ENCODE peak calls at places on chromosomes 12 and 14, in nine cellular contexts. One of them, this sample, is unnamed.

GRCh38 chr12:57964421-57964820 is 23.1 kb downstream of the ATP23 start:
- DNase-seq in NCI-H1092 treated with DMSO at 0.1 percent for 48 hours: no peak
- DNase-seq in heart right ventricle: no peak
- DNase-seq in HCT116: no peak
- DNase-seq in effector memory CD8-positive, alpha-beta T cell: no peak
- DNase-seq in skeletal muscle cell: no peak
- DNase-seq in head of caudate nucleus: no peak
- DNase-seq in fibroblast of mammary gland: no peak
- DNase-seq in M059J: peak
- DNase-seq in this sample: no peak

GRCh38 chr12:67919406-67919805 is 69.8 kb upstream of the IFNG-AS1 start:
- DNase-seq in M059J: peak
- DNase-seq in effector memory CD8-positive, alpha-beta T cell: no peak
- DNase-seq in skeletal muscle cell: no peak
- DNase-seq in fibroblast of mammary gland: peak
- DNase-seq in head of caudate nucleus: no peak
- DNase-seq in HCT116: no peak
- DNase-seq in NCI-H1092 treated with DMSO at 0.1 percent for 48 hours: no peak
- DNase-seq in heart right ventricle: no peak
- DNase-seq in this sample: no peak

GRCh38 chr12:107014050-107014449 is 27.1 kb upstream of the MTERF2 start:
- DNase-seq in HCT116: peak
- DNase-seq in head of caudate nucleus: no peak
- DNase-seq in fibroblast of mammary gland: no peak
- DNase-seq in heart right ventricle: no peak
- DNase-seq in M059J: peak
- DNase-seq in effector memory CD8-positive, alpha-beta T cell: no peak
- DNase-seq in skeletal muscle cell: no peak
- DNase-seq in NCI-H1092 treated with DMSO at 0.1 percent for 48 hours: no peak
- DNase-seq in this sample: no peak

GRCh38 chr14:93033983-93034670 is 81.6 kb downstream of the ITPK1 start:
- DNase-seq in head of caudate nucleus: peak
- DNase-seq in skeletal muscle cell: no peak
- DNase-seq in effector memory CD8-positive, alpha-beta T cell: peak
- DNase-seq in heart right ventricle: no peak
- DNase-seq in HCT116: no peak
- DNase-seq in fibroblast of mammary gland: no peak
- DNase-seq in M059J: no peak
- DNase-seq in NCI-H1092 treated with DMSO at 0.1 percent for 48 hours: no peak
- DNase-seq in this sample: peak

GRCh38 chr12:7994731-7995205 is 37.7 kb upstream of the FOXJ2 start:
- DNase-seq in M059J: peak
- DNase-seq in NCI-H1092 treated with DMSO at 0.1 percent for 48 hours: no peak
- DNase-seq in fibroblast of mammary gland: peak
- DNase-seq in effector memory CD8-positive, alpha-beta T cell: no peak
- DNase-seq in skeletal muscle cell: peak
- DNase-seq in head of caudate nucleus: no peak
- DNase-seq in heart right ventricle: no peak
- DNase-seq in HCT116: no peak
- DNase-seq in this sample: no peak

GRCh38 chr12:132279184-132279889 is 50.1 kb downstream of the GALNT9 start:
- DNase-seq in M059J: peak
- DNase-seq in NCI-H1092 treated with DMSO at 0.1 percent for 48 hours: no peak
- DNase-seq in heart right ventricle: peak
- DNase-seq in skeletal muscle cell: no peak
- DNase-seq in fibroblast of mammary gland: no peak
- DNase-seq in HCT116: no peak
- DNase-seq in head of caudate nucleus: no peak
- DNase-seq in effector memory CD8-positive, alpha-beta T cell: no peak
- DNase-seq in this sample: no peak

GRCh38 chr12:91507754-91508153 is 325.1 kb upstream of the DCN start:
- DNase-seq in heart right ventricle: no peak
- DNase-seq in head of caudate nucleus: no peak
- DNase-seq in effector memory CD8-positive, alpha-beta T cell: no peak
- DNase-seq in skeletal muscle cell: no peak
- DNase-seq in M059J: no peak
- DNase-seq in HCT116: no peak
- DNase-seq in fibroblast of mammary gland: no peak
- DNase-seq in NCI-H1092 treated with DMSO at 0.1 percent for 48 hours: no peak
- DNase-seq in this sample: no peak

GRCh38 chr12:6280053-6280469 is 30.4 kb upstream of the PLEKHG6 start:
- DNase-seq in skeletal muscle cell: peak
- DNase-seq in head of caudate nucleus: no peak
- DNase-seq in fibroblast of mammary gland: peak
- DNase-seq in M059J: peak
- DNase-seq in heart right ventricle: peak
- DNase-seq in HCT116: peak
- DNase-seq in NCI-H1092 treated with DMSO at 0.1 percent for 48 hours: no peak
- DNase-seq in effector memory CD8-positive, alpha-beta T cell: no peak
- DNase-seq in this sample: peak

GRCh38 chr12:34607520-34608195 is 585.4 kb downstream of the ALG10 start:
- DNase-seq in HCT116: no peak
- DNase-seq in heart right ventricle: no peak
- DNase-seq in effector memory CD8-positive, alpha-beta T cell: no peak
- DNase-seq in NCI-H1092 treated with DMSO at 0.1 percent for 48 hours: no peak
- DNase-seq in fibroblast of mammary gland: no peak
- DNase-seq in M059J: no peak
- DNase-seq in head of caudate nucleus: no peak
- DNase-seq in skeletal muscle cell: no peak
- DNase-seq in this sample: no peak

GRCh38 chr12:116694653-116695463 is 43.0 kb downstream of the SPRING1 start:
- DNase-seq in heart right ventricle: no peak
- DNase-seq in M059J: no peak
- DNase-seq in skeletal muscle cell: no peak
- DNase-seq in head of caudate nucleus: no peak
- DNase-seq in NCI-H1092 treated with DMSO at 0.1 percent for 48 hours: no peak
- DNase-seq in HCT116: no peak
- DNase-seq in fibroblast of mammary gland: no peak
- DNase-seq in effector memory CD8-positive, alpha-beta T cell: no peak
- DNase-seq in this sample: no peak

GRCh38 chr12:57621497-57622292 is 10.5 kb downstream of the ARHGEF25 start:
- DNase-seq in skeletal muscle cell: no peak
- DNase-seq in effector memory CD8-positive, alpha-beta T cell: peak
- DNase-seq in M059J: peak
- DNase-seq in HCT116: peak
- DNase-seq in fibroblast of mammary gland: peak
- DNase-seq in heart right ventricle: peak
- DNase-seq in head of caudate nucleus: no peak
- DNase-seq in NCI-H1092 treated with DMSO at 0.1 percent for 48 hours: peak
- DNase-seq in this sample: peak

GRCh38 chr12:93174048-93174447 is 203.7 kb upstream of the NUDT4 start:
- DNase-seq in M059J: peak
- DNase-seq in HCT116: no peak
- DNase-seq in skeletal muscle cell: peak
- DNase-seq in head of caudate nucleus: no peak
- DNase-seq in heart right ventricle: peak
- DNase-seq in fibroblast of mammary gland: peak
- DNase-seq in effector memory CD8-positive, alpha-beta T cell: no peak
- DNase-seq in NCI-H1092 treated with DMSO at 0.1 percent for 48 hours: no peak
- DNase-seq in this sample: no peak

GRCh38 chr12:66319266-66319954 is 17.1 kb downstream of the HELB start:
- DNase-seq in effector memory CD8-positive, alpha-beta T cell: no peak
- DNase-seq in M059J: no peak
- DNase-seq in skeletal muscle cell: no peak
- DNase-seq in NCI-H1092 treated with DMSO at 0.1 percent for 48 hours: no peak
- DNase-seq in fibroblast of mammary gland: no peak
- DNase-seq in heart right ventricle: no peak
- DNase-seq in head of caudate nucleus: no peak
- DNase-seq in HCT116: no peak
- DNase-seq in this sample: no peak

GRCh38 chr12:52042706-52043385 is 8.4 kb upstream of the NR4A1 start:
- DNase-seq in NCI-H1092 treated with DMSO at 0.1 percent for 48 hours: peak
- DNase-seq in fibroblast of mammary gland: no peak
- DNase-seq in skeletal muscle cell: no peak
- DNase-seq in effector memory CD8-positive, alpha-beta T cell: no peak
- DNase-seq in M059J: no peak
- DNase-seq in heart right ventricle: no peak
- DNase-seq in HCT116: no peak
- DNase-seq in head of caudate nucleus: no peak
- DNase-seq in this sample: no peak

GRCh38 chr12:57940052-57940914 is 1.1 kb upstream of the ATP23 start:
- DNase-seq in effector memory CD8-positive, alpha-beta T cell: no peak
- DNase-seq in fibroblast of mammary gland: no peak
- DNase-seq in head of caudate nucleus: no peak
- DNase-seq in NCI-H1092 treated with DMSO at 0.1 percent for 48 hours: no peak
- DNase-seq in M059J: no peak
- DNase-seq in HCT116: no peak
- DNase-seq in heart right ventricle: no peak
- DNase-seq in skeletal muscle cell: no peak
- DNase-seq in this sample: no peak

GRCh38 chr12:31204995-31205582 is 120.9 kb downstream of the SINHCAF start:
- DNase-seq in M059J: peak
- DNase-seq in skeletal muscle cell: peak
- DNase-seq in heart right ventricle: no peak
- DNase-seq in fibroblast of mammary gland: peak
- DNase-seq in head of caudate nucleus: no peak
- DNase-seq in NCI-H1092 treated with DMSO at 0.1 percent for 48 hours: no peak
- DNase-seq in effector memory CD8-positive, alpha-beta T cell: no peak
- DNase-seq in HCT116: no peak
- DNase-seq in this sample: no peak